ENCODE peak calls at places on chromosomes 3 and 15, in ten cellular contexts. One of them, this sample, is unnamed.

GRCh38 chr3:73096169-73096568 is 34.7 kb downstream of the EBLN2 start:
- DNase-seq in stomach: no peak
- DNase-seq in upper lobe of left lung: no peak
- DNase-seq in GM12878: no peak
- DNase-seq in HepG2: no peak
- DNase-seq in HCT116: no peak
- DNase-seq in transverse colon: no peak
- DNase-seq in K562: no peak
- DNase-seq in suprapubic skin: no peak
- DNase-seq in SK-N-SH: no peak
- DNase-seq in this sample: no peak

GRCh38 chr3:194671511-194671899 is 486 bp downstream of the LSG1 start:
- DNase-seq in stomach: no peak
- DNase-seq in upper lobe of left lung: no peak
- DNase-seq in GM12878: no peak
- DNase-seq in HepG2: peak
- DNase-seq in HCT116: peak
- DNase-seq in transverse colon: no peak
- DNase-seq in K562: peak
- DNase-seq in suprapubic skin: no peak
- DNase-seq in SK-N-SH: peak
- DNase-seq in this sample: no peak

GRCh38 chr3:128736598-128736997 is 10.6 kb downstream of the RAB7A start:
- DNase-seq in stomach: no peak
- DNase-seq in upper lobe of left lung: no peak
- DNase-seq in GM12878: no peak
- DNase-seq in HepG2: no peak
- DNase-seq in HCT116: no peak
- DNase-seq in transverse colon: no peak
- DNase-seq in K562: no peak
- DNase-seq in suprapubic skin: no peak
- DNase-seq in SK-N-SH: no peak
- DNase-seq in this sample: no peak

GRCh38 chr3:15427182-15427880 is at the start of the genes EAF1 and METTL6:
- DNase-seq in stomach: peak
- DNase-seq in upper lobe of left lung: peak
- DNase-seq in GM12878: peak
- DNase-seq in HepG2: peak
- DNase-seq in HCT116: peak
- DNase-seq in transverse colon: peak
- DNase-seq in K562: peak
- DNase-seq in suprapubic skin: peak
- DNase-seq in SK-N-SH: peak
- DNase-seq in this sample: peak

GRCh38 chr3:124131158-124132115 is 139.5 kb upstream of the ROPN1 start:
- DNase-seq in stomach: no peak
- DNase-seq in upper lobe of left lung: no peak
- DNase-seq in GM12878: no peak
- DNase-seq in HepG2: no peak
- DNase-seq in HCT116: no peak
- DNase-seq in transverse colon: no peak
- DNase-seq in K562: no peak
- DNase-seq in suprapubic skin: no peak
- DNase-seq in SK-N-SH: no peak
- DNase-seq in this sample: peak

GRCh38 chr15:31488437-31489204 is 162.0 kb downstream of the KLF13 start:
- DNase-seq in stomach: peak
- DNase-seq in upper lobe of left lung: no peak
- DNase-seq in GM12878: peak
- DNase-seq in HepG2: peak
- DNase-seq in HCT116: peak
- DNase-seq in transverse colon: peak
- DNase-seq in K562: peak
- DNase-seq in suprapubic skin: no peak
- DNase-seq in SK-N-SH: peak
- DNase-seq in this sample: peak

GRCh38 chr3:184746131-184747120 is 34.6 kb upstream of the MAGEF1 start:
- DNase-seq in stomach: peak
- DNase-seq in upper lobe of left lung: no peak
- DNase-seq in GM12878: no peak
- DNase-seq in HepG2: no peak
- DNase-seq in HCT116: no peak
- DNase-seq in transverse colon: no peak
- DNase-seq in K562: no peak
- DNase-seq in suprapubic skin: no peak
- DNase-seq in SK-N-SH: no peak
- DNase-seq in this sample: no peak

GRCh38 chr3:4492240-4493007 is 724 bp upstream of the ITPR1 start:
- DNase-seq in stomach: peak
- DNase-seq in upper lobe of left lung: peak
- DNase-seq in GM12878: no peak
- DNase-seq in HepG2: peak
- DNase-seq in HCT116: no peak
- DNase-seq in transverse colon: peak
- DNase-seq in K562: peak
- DNase-seq in suprapubic skin: peak
- DNase-seq in SK-N-SH: peak
- DNase-seq in this sample: peak

GRCh38 chr15:60396964-60397771 is 618 bp downstream of the ANXA2 start:
- DNase-seq in stomach: peak
- DNase-seq in upper lobe of left lung: peak
- DNase-seq in GM12878: peak
- DNase-seq in HepG2: no peak
- DNase-seq in HCT116: no peak
- DNase-seq in transverse colon: peak
- DNase-seq in K562: peak
- DNase-seq in suprapubic skin: peak
- DNase-seq in SK-N-SH: peak
- DNase-seq in this sample: no peak

GRCh38 chr3:74343391-74343790 is 271.1 kb downstream of the CNTN3 start:
- DNase-seq in stomach: no peak
- DNase-seq in upper lobe of left lung: no peak
- DNase-seq in GM12878: no peak
- DNase-seq in HepG2: no peak
- DNase-seq in HCT116: no peak
- DNase-seq in transverse colon: no peak
- DNase-seq in K562: no peak
- DNase-seq in suprapubic skin: no peak
- DNase-seq in SK-N-SH: no peak
- DNase-seq in this sample: no peak

GRCh38 chr3:193572426-193572908 is 17.8 kb upstream of the ATP13A4 start:
- DNase-seq in stomach: peak
- DNase-seq in upper lobe of left lung: no peak
- DNase-seq in GM12878: no peak
- DNase-seq in HepG2: peak
- DNase-seq in HCT116: peak
- DNase-seq in transverse colon: peak
- DNase-seq in K562: peak
- DNase-seq in suprapubic skin: no peak
- DNase-seq in SK-N-SH: peak
- DNase-seq in this sample: peak

DNA sequence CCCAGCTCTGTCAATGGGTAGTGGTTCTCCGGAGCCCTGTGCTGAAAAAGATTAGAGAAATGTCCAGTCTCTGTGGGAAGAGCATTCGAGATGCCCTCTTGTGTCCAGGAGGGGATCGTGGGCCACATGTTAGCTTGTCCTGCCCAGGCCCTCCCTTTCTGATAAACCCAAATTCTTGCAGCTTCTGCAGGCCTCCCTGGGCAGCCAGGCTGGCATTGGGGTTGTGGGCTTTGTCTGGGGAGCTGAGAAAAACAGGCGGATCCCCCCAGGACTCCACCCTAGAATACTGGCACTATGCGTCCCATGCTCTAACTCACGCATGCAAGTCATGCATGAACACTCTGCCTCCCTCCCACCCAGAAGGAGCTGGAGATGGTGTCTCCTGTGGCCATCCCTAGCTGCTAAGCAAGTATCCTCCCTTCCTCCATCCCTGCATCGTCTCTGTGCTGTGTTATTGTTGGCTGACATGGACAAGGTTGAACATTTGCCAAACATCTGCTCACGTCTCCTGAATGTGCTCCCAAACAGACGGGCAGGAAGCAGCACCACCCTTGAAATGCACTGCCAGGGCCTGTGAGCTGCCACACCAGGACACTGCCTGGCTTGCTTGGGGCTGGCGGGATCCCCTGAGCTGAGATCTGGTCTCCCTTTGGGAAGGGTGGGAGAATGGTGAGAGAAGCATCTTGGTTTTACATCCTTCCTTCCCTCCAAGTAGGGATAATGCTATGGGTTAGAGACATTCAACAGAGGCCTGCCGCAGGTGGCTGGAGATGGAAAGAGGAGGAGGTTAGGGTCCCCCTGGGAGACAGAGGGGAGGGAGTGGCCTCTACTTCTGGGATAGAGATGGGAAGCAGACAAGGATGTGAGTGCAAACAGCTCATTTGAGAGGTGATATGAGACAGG is 26.5 kb downstream of the CFAP161 start:
- DNase-seq in stomach: no peak
- DNase-seq in upper lobe of left lung: no peak
- DNase-seq in GM12878: no peak
- DNase-seq in HepG2: no peak
- DNase-seq in HCT116: no peak
- DNase-seq in transverse colon: peak
- DNase-seq in K562: no peak
- DNase-seq in suprapubic skin: peak
- DNase-seq in SK-N-SH: peak
- DNase-seq in this sample: no peak
- TF ChIP-seq POLR2AphosphoS5 in stomach: no peak
- TF ChIP-seq POLR2AphosphoS5 in upper lobe of left lung: peak
- TF ChIP-seq POLR2AphosphoS5 in GM12878: no peak
- TF ChIP-seq POLR2AphosphoS5 in HepG2: no peak
- TF ChIP-seq POLR2AphosphoS5 in HCT116: no peak
- TF ChIP-seq POLR2AphosphoS5 in transverse colon: peak
- TF ChIP-seq POLR2AphosphoS5 in K562: no peak
- TF ChIP-seq POLR2AphosphoS5 in suprapubic skin: peak
- TF ChIP-seq POLR2AphosphoS5 in SK-N-SH: no peak
- TF ChIP-seq POLR2AphosphoS5 in this sample: no peak

GRCh38 chr3:111768571-111769100 is 90.4 kb upstream of the PHLDB2 start:
- DNase-seq in stomach: peak
- DNase-seq in upper lobe of left lung: no peak
- DNase-seq in GM12878: no peak
- DNase-seq in HepG2: peak
- DNase-seq in HCT116: peak
- DNase-seq in transverse colon: no peak
- DNase-seq in K562: no peak
- DNase-seq in suprapubic skin: no peak
- DNase-seq in SK-N-SH: no peak
- DNase-seq in this sample: no peak
- H3K27ac ChIP-seq in stomach: peak
- H3K27ac ChIP-seq in upper lobe of left lung: peak
- H3K27ac ChIP-seq in GM12878: no peak
- H3K27ac ChIP-seq in HepG2: peak
- H3K27ac ChIP-seq in HCT116: peak
- H3K27ac ChIP-seq in transverse colon: peak
- H3K27ac ChIP-seq in K562: no peak
- H3K27ac ChIP-seq in suprapubic skin: no peak
- H3K27ac ChIP-seq in SK-N-SH: peak
- H3K27ac ChIP-seq in this sample: no peak

DNA sequence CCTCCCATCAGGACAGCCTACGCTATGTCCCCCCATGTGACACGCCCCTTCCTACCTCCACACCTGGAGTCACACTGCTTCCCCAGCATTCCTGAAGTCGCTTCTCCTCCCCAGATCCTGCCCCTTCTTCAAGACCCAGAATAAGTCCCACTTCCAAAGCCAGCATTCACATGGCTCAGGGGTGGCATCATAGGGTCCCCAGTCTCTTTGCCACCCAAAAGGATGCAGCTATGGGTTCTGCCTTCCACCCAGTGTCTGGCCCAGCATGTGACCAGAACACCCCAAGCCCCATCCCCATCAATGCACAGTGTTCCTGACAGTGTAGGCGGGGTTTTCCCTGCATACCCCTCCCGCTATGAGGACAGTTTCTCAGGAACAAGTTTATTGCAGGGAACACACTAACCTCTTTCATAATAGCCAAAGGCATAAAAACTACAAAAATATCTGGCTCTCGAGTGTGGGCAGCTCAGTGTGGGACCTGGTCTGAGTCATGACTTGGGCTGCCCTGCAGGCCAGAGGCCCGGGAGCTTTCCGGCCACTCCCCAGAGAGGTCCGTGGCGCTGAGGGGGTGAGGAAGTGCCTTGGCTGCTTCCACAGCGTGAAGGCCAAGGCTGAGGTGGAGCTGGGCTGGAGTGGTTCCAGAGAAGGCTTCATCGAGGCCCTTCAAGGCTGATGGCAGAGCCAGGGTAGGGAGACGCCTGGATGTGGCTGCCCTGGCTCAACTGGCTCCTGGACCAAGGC is 5.8 kb downstream of the ISLR start:
- DNase-seq in stomach: no peak
- DNase-seq in upper lobe of left lung: peak
- DNase-seq in GM12878: no peak
- DNase-seq in HepG2: no peak
- DNase-seq in HCT116: no peak
- DNase-seq in transverse colon: peak
- DNase-seq in K562: no peak
- DNase-seq in suprapubic skin: peak
- DNase-seq in SK-N-SH: peak
- DNase-seq in this sample: no peak
- TF ChIP-seq POLR2AphosphoS5 in stomach: no peak
- TF ChIP-seq POLR2AphosphoS5 in upper lobe of left lung: no peak
- TF ChIP-seq POLR2AphosphoS5 in GM12878: no peak
- TF ChIP-seq POLR2AphosphoS5 in HepG2: no peak
- TF ChIP-seq POLR2AphosphoS5 in HCT116: no peak
- TF ChIP-seq POLR2AphosphoS5 in transverse colon: no peak
- TF ChIP-seq POLR2AphosphoS5 in K562: no peak
- TF ChIP-seq POLR2AphosphoS5 in suprapubic skin: peak
- TF ChIP-seq POLR2AphosphoS5 in SK-N-SH: no peak
- TF ChIP-seq POLR2AphosphoS5 in this sample: no peak

GRCh38 chr3:95654567-95655362 is 1159.6 kb upstream of the EPHA6 start:
- DNase-seq in stomach: no peak
- DNase-seq in upper lobe of left lung: no peak
- DNase-seq in GM12878: no peak
- DNase-seq in HepG2: no peak
- DNase-seq in HCT116: no peak
- DNase-seq in transverse colon: no peak
- DNase-seq in K562: no peak
- DNase-seq in suprapubic skin: no peak
- DNase-seq in SK-N-SH: no peak
- DNase-seq in this sample: no peak

GRCh38 chr3:95655363-95655986 is 1158.9 kb upstream of the EPHA6 start:
- DNase-seq in stomach: no peak
- DNase-seq in upper lobe of left lung: peak
- DNase-seq in GM12878: no peak
- DNase-seq in HepG2: no peak
- DNase-seq in HCT116: no peak
- DNase-seq in transverse colon: no peak
- DNase-seq in K562: no peak
- DNase-seq in suprapubic skin: no peak
- DNase-seq in SK-N-SH: no peak
- DNase-seq in this sample: no peak
- H3K27ac ChIP-seq in stomach: no peak
- H3K27ac ChIP-seq in upper lobe of left lung: no peak
- H3K27ac ChIP-seq in GM12878: no peak
- H3K27ac ChIP-seq in HepG2: no peak
- H3K27ac ChIP-seq in HCT116: no peak
- H3K27ac ChIP-seq in transverse colon: no peak
- H3K27ac ChIP-seq in K562: no peak
- H3K27ac ChIP-seq in suprapubic skin: no peak
- H3K27ac ChIP-seq in SK-N-SH: no peak
- H3K27ac ChIP-seq in this sample: no peak

DNA sequence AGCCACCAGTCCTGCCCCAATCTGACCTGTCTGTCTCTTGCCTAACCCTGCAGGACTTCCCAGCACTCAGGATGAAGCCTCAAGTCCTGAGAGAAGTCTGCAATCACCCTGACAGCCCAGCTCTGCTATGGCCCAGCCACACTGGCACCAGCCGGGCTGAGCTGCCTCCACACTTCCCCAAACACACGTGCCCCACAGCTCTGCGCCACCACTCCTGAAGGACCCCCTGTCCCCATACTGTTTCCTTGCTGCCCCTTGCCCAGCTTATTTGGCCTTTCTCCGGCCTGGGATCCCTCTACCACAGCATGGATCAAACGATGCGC is 76.6 kb downstream of the TBC1D2B start:
- DNase-seq in stomach: no peak
- DNase-seq in upper lobe of left lung: no peak
- DNase-seq in GM12878: no peak
- DNase-seq in HepG2: no peak
- DNase-seq in HCT116: no peak
- DNase-seq in transverse colon: no peak
- DNase-seq in K562: no peak
- DNase-seq in suprapubic skin: no peak
- DNase-seq in SK-N-SH: no peak
- DNase-seq in this sample: no peak
- TF ChIP-seq POLR2AphosphoS5 in stomach: no peak
- TF ChIP-seq POLR2AphosphoS5 in upper lobe of left lung: no peak
- TF ChIP-seq POLR2AphosphoS5 in GM12878: no peak
- TF ChIP-seq POLR2AphosphoS5 in HepG2: no peak
- TF ChIP-seq POLR2AphosphoS5 in HCT116: no peak
- TF ChIP-seq POLR2AphosphoS5 in transverse colon: no peak
- TF ChIP-seq POLR2AphosphoS5 in K562: no peak
- TF ChIP-seq POLR2AphosphoS5 in suprapubic skin: no peak
- TF ChIP-seq POLR2AphosphoS5 in SK-N-SH: no peak
- TF ChIP-seq POLR2AphosphoS5 in this sample: peak

This sample was measured in HL-60.